ENCODE peak calls at places on chromosomes 3 and 15, in five cellular contexts. T, J, G, Z and S are unnamed samples.

GRCh38 chr3:67048716-67049076 is 50.6 kb downstream of the KBTBD8 start:
- DNase-seq in J (peak), T (no peak), Z (no peak), G (no peak), S (no peak)

GRCh38 chr3:175432338-175433025 is 573.3 kb downstream of the NAALADL2 start:
- DNase-seq in T (no peak), Z (peak), J (no peak), G (no peak), S (no peak)

GRCh38 chr15:101057841-101058407 is 138.8 kb downstream of the LRRK1 start:
- DNase-seq in J (no peak), G (no peak), Z (peak), T (no peak), S (no peak)

GRCh38 chr3:49717539-49718418 is 1.7 kb downstream of the AMIGO3 start:
- DNase-seq in J (no peak), T (no peak), Z (peak), G (no peak), S (no peak)

GRCh38 chr3:73258057-73258456 is 196.6 kb downstream of the EBLN2 start:
- DNase-seq in T (no peak), G (no peak), J (no peak), Z (no peak), S (no peak)

GRCh38 chr3:133492159-133492860 is 81.2 kb upstream of the CDV3 start:
- DNase-seq in G (no peak), J (no peak), Z (no peak), T (no peak), S (no peak)

GRCh38 chr3:46298871-46299607 is 54.9 kb upstream of the CCR2 start:
- DNase-seq in J (no peak), T (no peak), G (no peak), Z (no peak), S (no peak)

GRCh38 chr3:78972617-78973301 is 795.0 kb downstream of the ROBO1 start:
- DNase-seq in Z (no peak), J (no peak), G (peak), T (no peak), S (no peak)

GRCh38 chr3:133887075-133887950 is 8.4 kb downstream of the RAB6B start:
- DNase-seq in T (no peak), G (no peak), Z (no peak), J (no peak), S (no peak)

GRCh38 chr3:167749209-167749608 is 13.7 kb downstream of the SERPINI1 start:
- DNase-seq in Z (no peak), J (no peak), G (no peak), T (no peak), S (no peak)

GRCh38 chr15:56918907-56919707 is 663 bp downstream of the TCF12 start:
- DNase-seq in G (peak), J (no peak), Z (peak), T (peak), S (peak)

GRCh38 chr15:48149858-48150257 is 28.2 kb downstream of the MYEF2 start:
- DNase-seq in G (no peak), Z (no peak), T (no peak), J (no peak), S (no peak)

GRCh38 chr3:126022741-126023359 is 53.9 kb downstream of the ROPN1B start:
- DNase-seq in J (no peak), G (no peak), T (no peak), Z (no peak), S (no peak)
- TF ChIP-seq GABPA in J (no peak), G (no peak), T (no peak), Z (no peak), S (no peak)

DNA sequence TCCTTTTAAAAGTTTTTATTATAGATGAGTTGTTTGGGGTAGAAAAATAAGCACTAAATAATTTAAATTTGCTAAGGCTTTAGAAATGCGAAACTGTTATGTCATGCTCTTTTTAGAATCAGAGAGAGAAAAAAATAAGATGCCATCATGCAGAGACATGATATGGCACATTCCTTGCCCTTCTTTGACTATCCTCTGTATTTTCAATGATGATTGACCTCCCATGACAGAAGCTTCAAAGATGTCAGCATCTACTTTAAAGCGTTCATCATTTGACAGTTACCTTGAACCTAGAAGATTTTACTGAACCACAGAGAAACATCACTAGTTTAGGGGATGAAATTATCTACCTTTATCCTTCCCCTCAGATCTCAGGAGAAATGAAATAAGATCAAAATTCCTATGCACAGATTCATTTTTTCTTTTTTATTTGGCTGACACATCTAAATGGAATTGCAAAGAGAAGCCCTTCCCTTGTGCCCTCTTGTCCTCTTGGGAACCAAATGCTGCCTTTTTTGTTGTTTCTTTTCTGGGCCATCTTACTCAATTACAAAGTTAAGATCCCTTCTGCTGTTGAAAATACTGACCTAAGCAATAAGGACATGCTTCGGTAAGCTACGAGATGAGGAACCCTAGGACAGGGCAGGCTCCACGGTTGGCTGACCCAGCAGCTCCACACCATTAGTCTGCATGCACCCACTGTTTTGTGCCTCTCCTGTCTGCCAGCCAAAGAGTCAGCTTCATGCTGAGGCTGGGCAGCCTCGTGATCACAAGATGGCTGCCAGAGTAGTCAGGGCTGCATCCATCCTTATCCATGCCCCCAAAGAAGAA is 289.6 kb upstream of the TPM1 start:
- DNase-seq in J (no peak), T (no peak), G (no peak), Z (no peak), S (no peak)
- TF ChIP-seq GABPA in J (no peak), T (no peak), G (no peak), Z (no peak), S (no peak)

GRCh38 chr3:125151437-125151806 is 61.1 kb downstream of the SLC12A8 start:
- DNase-seq in Z (no peak), G (no peak), T (no peak), J (no peak), S (no peak)

GRCh38 chr3:125149462-125149861 is 63.1 kb downstream of the SLC12A8 start:
- DNase-seq in G (no peak), J (no peak), Z (no peak), T (no peak), S (no peak)

GRCh38 chr3:125151916-125152315 is 60.6 kb downstream of the SLC12A8 start:
- DNase-seq in T (no peak), G (no peak), J (no peak), Z (no peak), S (no peak)

GRCh38 chr3:125148836-125149235 is 63.7 kb downstream of the SLC12A8 start:
- DNase-seq in J (no peak), G (no peak), Z (no peak), T (no peak), S (no peak)

GRCh38 chr3:125150525-125151436 is 61.8 kb downstream of the SLC12A8 start:
- DNase-seq in J (no peak), G (peak), T (peak), Z (peak), S (peak)
- TF ChIP-seq GABPA in J (no peak), G (no peak), T (no peak), Z (no peak), S (no peak)

GRCh38 chr15:80070840-80071239 is 11.4 kb downstream of the ZFAND6 start:
- DNase-seq in Z (no peak), J (no peak), G (peak), T (peak), S (no peak)
- TF ChIP-seq GABPA in Z (no peak), J (no peak), G (no peak), T (no peak), S (no peak)

DNA sequence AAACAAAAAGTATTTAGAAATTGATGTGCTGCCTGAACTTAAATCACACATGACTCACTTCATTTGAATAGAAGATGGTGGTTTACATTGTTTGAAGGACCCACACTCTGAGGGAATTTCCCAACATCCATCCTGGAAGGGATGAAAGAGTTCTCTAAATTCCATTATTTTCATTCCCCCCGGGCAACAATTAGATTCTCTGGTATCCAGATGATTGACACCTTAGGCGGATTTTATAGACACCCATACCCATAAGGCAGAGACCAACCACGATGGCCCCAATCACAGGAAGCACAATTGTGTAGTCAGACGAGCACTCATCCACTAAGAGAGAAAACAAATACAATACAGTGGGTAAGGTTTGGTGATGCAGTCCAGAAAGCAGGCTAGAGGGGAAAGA is 24.6 kb upstream of the MCCC1 start:
- DNase-seq in G (no peak), T (no peak), Z (no peak), J (no peak), S (no peak)
- TF ChIP-seq GABPA in G (no peak), T (no peak), Z (no peak), J (no peak), S (no peak)